ENCODE peak calls at places on chromosomes 13 and 19, in eight cellular contexts. J, M, Z, D, L, E, V and X are unnamed samples.

GRCh38 chr13:38582133-38582532 is 104.7 kb upstream of the FREM2 start:
- DNase-seq in M (no peak), J (no peak), D (peak; percentile 16), E (no peak), V (no peak), L (no peak), Z (no peak), X (no peak)

GRCh38 chr13:23161176-23161825 is 19.5 kb upstream of the SGCG start:
- DNase-seq in Z (no peak), V (no peak), E (no peak), L (no peak), M (no peak), J (no peak), D (no peak), X (no peak)

GRCh38 chr13:28984825-28985224 is 164.7 kb downstream of the MTUS2 start:
- DNase-seq in J (no peak), E (no peak), V (no peak), D (no peak), M (no peak), L (no peak), Z (no peak), X (no peak)

GRCh38 chr19:48325265-48325910 is at the start of gene EMP3:
- DNase-seq in L (peak; percentile 74), D (peak; percentile 92), Z (peak; percentile 73), E (peak; percentile 84), J (peak; percentile 90), M (peak; percentile 76), V (peak; percentile 77), X (peak; percentile 95)

GRCh38 chr13:50127726-50128291 is 112.6 kb downstream of the KCNRG start:
- DNase-seq in J (peak; percentile 56), L (no peak), E (no peak), D (no peak), V (peak; percentile 49), Z (no peak), M (no peak), X (no peak)

GRCh38 chr13:41060723-41061074 is 610 bp upstream of the WBP4 start:
- DNase-seq in L (peak; percentile 81), J (peak; percentile 74), M (peak; percentile 86), Z (no peak), E (peak; percentile 89), V (peak; percentile 87), D (no peak), X (peak; percentile 91)

GRCh38 chr13:114142640-114143490 is 10.4 kb upstream of the RASA3 start:
- DNase-seq in J (no peak), Z (no peak), D (peak; percentile 65), E (peak; percentile 76), V (peak; percentile 82), L (no peak), M (no peak), X (no peak)

GRCh38 chr13:30898721-30899188 is 7.3 kb upstream of the MEDAG start:
- DNase-seq in E (no peak), D (peak; percentile 98), J (no peak), V (no peak), M (peak; percentile 54), Z (no peak), L (no peak), X (no peak)

GRCh38 chr13:72585254-72585653 is 142.2 kb downstream of the MZT1 start:
- DNase-seq in M (no peak), Z (no peak), E (no peak), V (no peak), J (no peak), L (no peak), D (no peak), X (no peak)

GRCh38 chr19:16891696-16892382 is 3.0 kb downstream of the F2RL3 start:
- DNase-seq in J (no peak), Z (no peak), L (no peak), E (no peak), V (no peak), M (no peak), D (no peak), X (no peak)

GRCh38 chr13:110687736-110688135 is 18.2 kb downstream of the CARS2 start:
- DNase-seq in M (no peak), L (no peak), D (no peak), J (no peak), V (no peak), Z (no peak), E (no peak), X (peak; percentile 70)

GRCh38 chr19:30968841-30969399 is 380.3 kb downstream of the TSHZ3 start:
- DNase-seq in D (no peak), M (no peak), J (no peak), V (no peak), L (no peak), Z (no peak), E (no peak), X (no peak)

GRCh38 chr13:107847406-107847805 is 367.9 kb downstream of the LIG4 start:
- DNase-seq in Z (no peak), D (peak; percentile 53), J (peak; percentile 33), E (no peak), L (no peak), M (no peak), V (no peak), X (no peak)

GRCh38 chr13:46168341-46168740 is 13.6 kb downstream of the LCP1 start:
- DNase-seq in L (peak; percentile 35), V (no peak), E (no peak), Z (peak; percentile 74), D (no peak), J (no peak), M (no peak), X (no peak)

GRCh38 chr13:94632227-94632980 is 30.7 kb downstream of the GPR180 start:
- DNase-seq in D (no peak), J (no peak), L (no peak), M (no peak), Z (no peak), V (no peak), E (no peak), X (no peak)

GRCh38 chr13:93476175-93476574 is 249.6 kb downstream of the GPC6 start:
- DNase-seq in M (no peak), Z (no peak), V (no peak), L (no peak), D (peak; percentile 91), J (no peak), E (no peak), X (no peak)

GRCh38 chr13:19161308-19161707 is 20.3 kb downstream of the TUBA3C start:
- DNase-seq in E (no peak), D (no peak), J (no peak), M (no peak), L (no peak), V (no peak), Z (no peak), X (no peak)

DNA sequence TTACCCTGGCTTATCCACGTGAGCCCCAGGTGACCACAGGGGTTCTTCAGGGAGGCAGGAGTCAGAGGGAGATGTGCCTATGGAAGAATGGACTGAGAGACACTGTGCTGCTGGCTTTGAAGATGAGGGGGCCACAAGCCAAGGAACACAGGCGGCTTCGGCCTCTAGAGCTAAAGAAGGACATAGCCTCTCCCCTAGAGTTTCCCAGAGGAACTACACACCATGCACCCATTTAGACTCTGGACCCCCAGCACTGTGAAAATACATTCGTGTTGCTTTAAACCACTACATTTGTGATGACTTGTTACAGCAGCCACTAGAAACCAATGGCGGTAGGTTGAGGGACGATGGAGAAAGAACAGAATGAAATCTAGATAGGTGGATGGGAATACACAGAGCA is 13.7 kb upstream of the ATF5 start:
- DNase-seq in M (no peak), D (no peak), Z (no peak), J (no peak), L (no peak), V (no peak), E (no peak), X (no peak)
- TF ChIP-seq CTCF in M (no peak), D (no peak), Z (no peak), J (peak; percentile 46), L (peak; percentile 15), V (no peak), E (no peak), X (no peak)

GRCh38 chr19:37329686-37330085 is 41.2 kb upstream of the ZNF527 start:
- DNase-seq in V (no peak), J (peak; percentile 59), Z (no peak), L (no peak), E (no peak), D (no peak), M (no peak), X (no peak)
- TF ChIP-seq CTCF in V (no peak), J (peak; percentile 68), Z (no peak), L (no peak), E (no peak), D (peak; percentile 7), M (no peak), X (peak; percentile 31)

DNA sequence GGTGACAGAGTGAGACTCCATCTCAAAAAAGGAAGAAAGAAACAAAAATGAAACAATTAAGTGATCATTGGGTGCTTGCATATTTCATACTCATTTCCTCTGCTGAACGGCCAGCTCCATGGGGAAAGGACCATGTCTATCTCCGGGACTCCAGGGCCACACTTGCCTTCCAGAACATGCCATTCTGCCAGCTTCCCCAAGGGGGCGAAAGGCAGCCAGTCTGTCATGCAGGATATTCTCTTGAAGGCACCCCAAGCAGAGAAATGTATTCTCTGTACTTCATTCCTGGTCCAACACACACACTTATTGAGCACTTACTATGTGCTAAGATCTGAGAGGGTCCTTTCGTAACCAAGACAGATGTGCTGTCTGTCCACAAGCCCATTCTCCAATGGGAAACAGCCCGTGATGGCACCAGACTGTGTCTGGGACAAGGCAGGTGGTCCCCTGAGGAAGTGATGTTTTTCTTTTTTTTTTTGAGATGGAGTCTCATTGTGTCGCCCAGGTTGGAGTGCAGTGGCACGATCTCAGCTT is 10.2 kb upstream of the CARM1 start:
- DNase-seq in L (no peak), E (no peak), D (no peak), M (no peak), Z (no peak), V (peak; percentile 55), J (peak; percentile 75), X (no peak)
- TF ChIP-seq CTCF in L (peak; percentile 63), E (peak; percentile 29), D (peak; percentile 38), M (peak; percentile 22), Z (peak; percentile 46), V (no peak), J (peak; percentile 71), X (peak; percentile 42)

GRCh38 chr19:29367701-29368306 is 154.9 kb upstream of the UQCRFS1 start:
- DNase-seq in M (no peak), L (no peak), D (no peak), E (no peak), Z (no peak), V (no peak), J (peak; percentile 23), X (peak; percentile 53)

GRCh38 chr19:29365836-29366417 is 153.0 kb upstream of the UQCRFS1 start:
- DNase-seq in Z (no peak), D (no peak), E (no peak), L (no peak), V (no peak), M (no peak), J (no peak), X (peak; percentile 70)

GRCh38 chr19:29366757-29367156 is 153.8 kb upstream of the UQCRFS1 start:
- DNase-seq in E (no peak), V (no peak), M (no peak), J (no peak), Z (no peak), L (no peak), D (no peak), X (peak; percentile 46)

GRCh38 chr19:29364224-29364726 is 151.3 kb upstream of the UQCRFS1 start:
- DNase-seq in E (no peak), L (no peak), J (peak; percentile 43), V (no peak), M (no peak), D (no peak), Z (no peak), X (no peak)

DNA sequence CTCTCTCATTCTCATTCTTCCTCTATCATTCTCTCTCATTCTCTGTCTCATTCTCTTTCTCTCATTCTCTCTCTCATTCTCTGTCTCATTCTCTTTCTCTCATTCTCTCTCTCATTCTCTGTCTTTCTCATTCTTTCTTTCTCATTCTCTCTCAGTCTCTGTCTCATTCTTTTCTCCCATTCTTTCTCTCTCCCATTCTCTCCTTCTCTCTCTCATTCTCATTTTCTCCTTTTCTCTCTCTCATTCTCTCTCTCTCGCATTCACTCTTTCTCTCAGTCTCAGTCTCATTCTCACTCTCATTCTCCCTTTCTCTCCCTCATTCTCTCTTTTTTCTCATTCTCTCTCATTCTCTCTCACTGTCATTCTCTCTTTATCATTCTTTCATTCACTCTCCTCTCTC is 152.0 kb upstream of the UQCRFS1 start:
- DNase-seq in M (no peak), Z (no peak), J (no peak), D (no peak), V (no peak), E (no peak), L (no peak), X (no peak)
- TF ChIP-seq CTCF in M (no peak), Z (no peak), J (no peak), D (no peak), V (no peak), E (peak; percentile 43), L (no peak), X (no peak)